ENCODE peak calls at places on chromosomes 11 and 22, in four cellular contexts. A, R, S and Q are unnamed samples. For H3K4me1, the result is how much of the 10 kb centered on the place peaks cover.

GRCh38 chr22:43823353-43823908 is 11.3 kb upstream of the EFCAB6 start:
- DNase-seq in S (peak), A (no peak), R (no peak), Q (no peak)

GRCh38 chr11:4211991-4212390 is 117.4 kb downstream of the RRM1 start:
- DNase-seq in S (no peak), R (no peak), A (no peak), Q (no peak)

GRCh38 chr11:120210651-120211521 is at the start of gene OAF:
- DNase-seq in S (peak), A (peak), R (peak), Q (peak)

GRCh38 chr11:115501895-115502589 is 2.2 kb downstream of the CADM1 start:
- DNase-seq in R (no peak), A (no peak), S (peak), Q (no peak)

GRCh38 chr11:122201126-122201525 is 85.1 kb upstream of the BLID start:
- DNase-seq in A (no peak), S (no peak), R (no peak), Q (no peak)

GRCh38 chr11:68947151-68947550 is 33.6 kb downstream of the MRGPRD start:
- DNase-seq in A (no peak), S (no peak), R (no peak), Q (no peak)

GRCh38 chr11:9755561-9755960 is 91.7 kb downstream of the SWAP70 start:
- DNase-seq in S (no peak), A (no peak), R (no peak), Q (peak)

GRCh38 chr11:5620606-5621521 is 3.9 kb upstream of the TRIM34 start:
- DNase-seq in A (no peak), S (peak), R (peak), Q (peak)

GRCh38 chr11:102592634-102593581 is 32.2 kb downstream of the MMP20 start:
- DNase-seq in S (peak), A (no peak), R (peak), Q (peak)

GRCh38 chr11:2696461-2696860 is 3.3 kb downstream of the KCNQ1OT1 start:
- DNase-seq in S (no peak), A (no peak), R (no peak), Q (no peak)

GRCh38 chr22:41352058-41352457 is 29.7 kb upstream of the TEF start:
- DNase-seq in A (no peak), S (no peak), R (no peak), Q (no peak)

GRCh38 chr11:31118566-31118965 is 251.0 kb downstream of the DCDC1 start:
- DNase-seq in A (no peak), R (no peak), S (no peak), Q (no peak)

GRCh38 chr11:125086633-125087296 is 23.7 kb downstream of the SLC37A2 start:
- DNase-seq in A (no peak), R (no peak), S (no peak), Q (no peak)

GRCh38 chr22:30325065-30325720 is 1.5 kb downstream of the TBC1D10A start:
- DNase-seq in S (no peak), R (peak), A (no peak), Q (no peak)

DNA sequence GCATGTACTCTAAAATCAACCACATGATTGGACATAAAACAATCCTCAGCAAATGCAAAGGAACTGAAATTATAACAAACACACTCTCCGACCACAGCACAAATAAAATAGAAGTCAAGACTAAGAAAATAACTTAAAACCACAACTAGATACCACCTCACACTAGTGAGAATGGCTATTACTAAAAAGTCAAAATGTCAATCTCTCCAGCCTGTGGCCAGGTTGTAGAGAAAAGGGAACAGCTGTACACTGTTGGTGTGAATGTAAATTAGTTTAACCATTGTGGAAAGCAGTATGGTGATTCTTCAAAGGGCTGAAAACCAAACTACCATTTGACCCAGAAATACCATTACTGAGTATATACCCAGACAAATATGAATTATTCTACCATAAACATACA is 1025.7 kb upstream of the TENM4 start:
- DNase-seq in S (no peak), A (no peak), R (no peak), Q (no peak)
- TF ChIP-seq JUN in S (no peak), A (no peak), R (no peak), Q (no peak)

GRCh38 chr11:70067591-70068341 is 10.4 kb upstream of the ANO1 start:
- DNase-seq in R (no peak), S (no peak), A (no peak), Q (no peak)
- TF ChIP-seq EZH2 in R (no peak), S (no peak), A (no peak), Q (no peak)

DNA sequence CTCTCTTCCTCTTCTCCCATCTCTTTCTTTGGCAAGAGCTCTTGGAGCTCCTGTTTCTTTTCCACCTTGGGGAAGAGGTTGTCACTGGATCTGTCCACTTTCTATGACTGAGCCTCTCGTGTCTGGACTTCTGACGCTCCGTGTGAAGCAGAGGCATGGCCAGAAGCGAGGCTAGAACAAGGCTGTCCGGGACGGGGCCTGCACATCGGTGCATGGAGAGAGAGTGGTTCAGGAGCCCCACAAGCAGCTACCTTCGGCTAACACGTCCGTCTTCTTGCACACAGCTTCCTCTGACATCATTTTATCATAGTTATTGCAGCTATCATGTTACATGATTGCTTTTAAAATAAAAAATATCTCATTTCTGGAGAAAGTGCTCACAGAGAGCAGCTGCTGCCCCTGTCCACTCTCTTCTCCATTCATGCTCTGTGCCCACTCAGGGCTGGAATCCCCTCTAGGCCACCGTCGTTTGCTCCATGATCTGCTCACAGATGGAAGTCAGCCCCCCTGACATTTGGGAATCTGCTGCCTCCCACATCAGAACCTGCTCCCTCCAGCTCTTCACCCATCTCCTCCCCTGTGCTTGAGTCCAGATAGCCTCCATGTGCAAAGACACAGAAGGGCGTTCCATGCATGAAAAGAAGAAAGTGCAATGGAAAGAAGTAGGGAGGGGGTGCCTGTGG is 308.4 kb downstream of the NTM start:
- DNase-seq in S (no peak), R (no peak), A (no peak), Q (no peak)
- H3K4me1 ChIP-seq in S (under half), R (under half), A (under half), Q (under half)

GRCh38 chr22:23151827-23152226 is 6.5 kb downstream of the RAB36 start:
- DNase-seq in S (no peak), R (no peak), A (no peak), Q (no peak)
- TF ChIP-seq JUN in S (no peak), R (no peak), A (no peak), Q (no peak)

GRCh38 chr22:49365191-49365837 is 462.4 kb downstream of the BRD1 start:
- DNase-seq in S (no peak), R (no peak), A (no peak), Q (no peak)

GRCh38 chr22:49365910-49366309 is 461.8 kb downstream of the BRD1 start:
- DNase-seq in A (no peak), R (no peak), S (no peak), Q (no peak)

GRCh38 chr22:49367016-49367697 is 460.5 kb downstream of the BRD1 start:
- DNase-seq in S (no peak), A (no peak), R (no peak), Q (no peak)

GRCh38 chr22:49368221-49368975 is 459.3 kb downstream of the BRD1 start:
- DNase-seq in R (no peak), A (no peak), S (no peak), Q (no peak)

GRCh38 chr22:49366437-49366836 is 461.2 kb downstream of the BRD1 start:
- DNase-seq in R (no peak), A (no peak), S (no peak), Q (no peak)
- TF ChIP-seq EZH2 in R (no peak), A (no peak), S (no peak), Q (no peak)